ENCODE peak calls at places on chromosomes 6 and 20, in four cellular contexts. Y, Z, H and A are unnamed samples.

GRCh38 chr6:3755637-3756515 is 4.4 kb upstream of the PXDC1 start:
- DNase-seq in H (no peak), Y (no peak), Z (no peak), A (no peak)

GRCh38 chr6:116971959-116972358 is 94.9 kb downstream of the RFX6 start:
- DNase-seq in H (no peak), Z (peak; percentile 7), Y (no peak), A (peak; percentile 72)

GRCh38 chr6:170227521-170227983 is 63.3 kb downstream of the DLL1 start:
- DNase-seq in Y (no peak), Z (no peak), H (no peak), A (no peak)

GRCh38 chr6:16759181-16759645 is 2.0 kb downstream of the ATXN1 start:
- DNase-seq in Y (no peak), H (no peak), Z (no peak), A (peak; percentile 15)

GRCh38 chr20:35695245-35695749 is 3.9 kb downstream of the NFS1 start:
- DNase-seq in Z (no peak), Y (no peak), H (no peak), A (no peak)

GRCh38 chr6:141744194-141744925 is 388.4 kb upstream of the GJE1 start:
- DNase-seq in H (no peak), Y (no peak), Z (no peak), A (no peak)

GRCh38 chr6:154030646-154031045 is 8.4 kb upstream of the OPRM1 start:
- DNase-seq in H (no peak), Z (no peak), Y (no peak), A (no peak)

GRCh38 chr6:102562713-102563112 is 1169.2 kb downstream of the GRIK2 start:
- DNase-seq in Z (no peak), Y (no peak), H (no peak), A (no peak)

GRCh38 chr20:21500599-21500998 is 13.3 kb downstream of the NKX2-2 start:
- DNase-seq in Y (no peak), Z (no peak), H (no peak), A (no peak)

GRCh38 chr6:52512199-52512598 is 64.7 kb downstream of the TRAM2 start:
- DNase-seq in Y (peak; percentile 69), H (no peak), Z (no peak), A (no peak)

GRCh38 chr6:77561768-77562314 is 91.0 kb upstream of the MEI4 start:
- DNase-seq in H (no peak), Y (no peak), Z (no peak), A (no peak)